ENCODE peak calls at places on chromosome 19, in eight cellular contexts. One of them, this sample, is unnamed.

GRCh38 chr19:58338825-58339558 is 12.2 kb downstream of the ZSCAN22 start:
- DNase-seq in left lung: no peak
- DNase-seq in AG04450: no peak
- DNase-seq in stimulated activated CD4-positive, alpha-beta T cell treated with anti-CD3 and anti-CD28 coated beads, Interleukin-1b, Interleukin-23, amount 100 ng/mL, for 4 hours: no peak
- DNase-seq in HEK293T: peak
- DNase-seq in naive thymus-derived CD8-positive, alpha-beta T cell: no peak
- DNase-seq in CD8-positive, alpha-beta memory T cell: no peak
- DNase-seq in stimulated activated CD8-positive, alpha-beta memory T cell treated with anti-CD3 and anti-CD28 coated beads, Interleukin-2, amount 100 ng/mL, for 1 hour: no peak
- DNase-seq in this sample: no peak

GRCh38 chr19:51364200-51365106 is 1.7 kb downstream of the ETFB start:
- DNase-seq in left lung: no peak
- DNase-seq in AG04450: no peak
- DNase-seq in stimulated activated CD4-positive, alpha-beta T cell treated with anti-CD3 and anti-CD28 coated beads, Interleukin-1b, Interleukin-23, amount 100 ng/mL, for 4 hours: no peak
- DNase-seq in HEK293T: no peak
- DNase-seq in naive thymus-derived CD8-positive, alpha-beta T cell: no peak
- DNase-seq in CD8-positive, alpha-beta memory T cell: no peak
- DNase-seq in stimulated activated CD8-positive, alpha-beta memory T cell treated with anti-CD3 and anti-CD28 coated beads, Interleukin-2, amount 100 ng/mL, for 1 hour: no peak
- DNase-seq in this sample: no peak

GRCh38 chr19:53871448-53871847 is 3.8 kb downstream of the MYADM start:
- DNase-seq in left lung: no peak
- DNase-seq in AG04450: no peak
- DNase-seq in stimulated activated CD4-positive, alpha-beta T cell treated with anti-CD3 and anti-CD28 coated beads, Interleukin-1b, Interleukin-23, amount 100 ng/mL, for 4 hours: no peak
- DNase-seq in HEK293T: no peak
- DNase-seq in naive thymus-derived CD8-positive, alpha-beta T cell: peak
- DNase-seq in CD8-positive, alpha-beta memory T cell: no peak
- DNase-seq in stimulated activated CD8-positive, alpha-beta memory T cell treated with anti-CD3 and anti-CD28 coated beads, Interleukin-2, amount 100 ng/mL, for 1 hour: no peak
- DNase-seq in this sample: no peak

GRCh38 chr19:9323557-9323918 is 441 bp upstream of the ZNF559 start:
- DNase-seq in left lung: peak
- DNase-seq in AG04450: peak
- DNase-seq in stimulated activated CD4-positive, alpha-beta T cell treated with anti-CD3 and anti-CD28 coated beads, Interleukin-1b, Interleukin-23, amount 100 ng/mL, for 4 hours: no peak
- DNase-seq in HEK293T: peak
- DNase-seq in naive thymus-derived CD8-positive, alpha-beta T cell: no peak
- DNase-seq in CD8-positive, alpha-beta memory T cell: peak
- DNase-seq in stimulated activated CD8-positive, alpha-beta memory T cell treated with anti-CD3 and anti-CD28 coated beads, Interleukin-2, amount 100 ng/mL, for 1 hour: no peak
- DNase-seq in this sample: peak

GRCh38 chr19:39805120-39805519 is 26.5 kb downstream of the LEUTX start:
- DNase-seq in left lung: no peak
- DNase-seq in AG04450: no peak
- DNase-seq in stimulated activated CD4-positive, alpha-beta T cell treated with anti-CD3 and anti-CD28 coated beads, Interleukin-1b, Interleukin-23, amount 100 ng/mL, for 4 hours: no peak
- DNase-seq in HEK293T: no peak
- DNase-seq in naive thymus-derived CD8-positive, alpha-beta T cell: no peak
- DNase-seq in CD8-positive, alpha-beta memory T cell: no peak
- DNase-seq in stimulated activated CD8-positive, alpha-beta memory T cell treated with anti-CD3 and anti-CD28 coated beads, Interleukin-2, amount 100 ng/mL, for 1 hour: no peak
- DNase-seq in this sample: no peak

GRCh38 chr19:367963-368623 is 23.5 kb upstream of the MIER2 start:
- DNase-seq in left lung: no peak
- DNase-seq in AG04450: no peak
- DNase-seq in stimulated activated CD4-positive, alpha-beta T cell treated with anti-CD3 and anti-CD28 coated beads, Interleukin-1b, Interleukin-23, amount 100 ng/mL, for 4 hours: no peak
- DNase-seq in HEK293T: no peak
- DNase-seq in naive thymus-derived CD8-positive, alpha-beta T cell: no peak
- DNase-seq in CD8-positive, alpha-beta memory T cell: no peak
- DNase-seq in stimulated activated CD8-positive, alpha-beta memory T cell treated with anti-CD3 and anti-CD28 coated beads, Interleukin-2, amount 100 ng/mL, for 1 hour: no peak
- DNase-seq in this sample: no peak

GRCh38 chr19:19820774-19821315 is 705 bp downstream of the ZNF506 start:
- DNase-seq in left lung: no peak
- DNase-seq in AG04450: no peak
- DNase-seq in stimulated activated CD4-positive, alpha-beta T cell treated with anti-CD3 and anti-CD28 coated beads, Interleukin-1b, Interleukin-23, amount 100 ng/mL, for 4 hours: no peak
- DNase-seq in HEK293T: no peak
- DNase-seq in naive thymus-derived CD8-positive, alpha-beta T cell: no peak
- DNase-seq in CD8-positive, alpha-beta memory T cell: peak
- DNase-seq in stimulated activated CD8-positive, alpha-beta memory T cell treated with anti-CD3 and anti-CD28 coated beads, Interleukin-2, amount 100 ng/mL, for 1 hour: no peak
- DNase-seq in this sample: no peak

GRCh38 chr19:7554990-7555864 is 19.7 kb downstream of the PNPLA6 start:
- DNase-seq in left lung: no peak
- DNase-seq in AG04450: no peak
- DNase-seq in stimulated activated CD4-positive, alpha-beta T cell treated with anti-CD3 and anti-CD28 coated beads, Interleukin-1b, Interleukin-23, amount 100 ng/mL, for 4 hours: no peak
- DNase-seq in HEK293T: peak
- DNase-seq in naive thymus-derived CD8-positive, alpha-beta T cell: no peak
- DNase-seq in CD8-positive, alpha-beta memory T cell: no peak
- DNase-seq in stimulated activated CD8-positive, alpha-beta memory T cell treated with anti-CD3 and anti-CD28 coated beads, Interleukin-2, amount 100 ng/mL, for 1 hour: no peak
- DNase-seq in this sample: no peak

GRCh38 chr19:32165176-32165575 is 180.2 kb upstream of the ZNF507 start:
- DNase-seq in left lung: no peak
- DNase-seq in AG04450: no peak
- DNase-seq in stimulated activated CD4-positive, alpha-beta T cell treated with anti-CD3 and anti-CD28 coated beads, Interleukin-1b, Interleukin-23, amount 100 ng/mL, for 4 hours: no peak
- DNase-seq in HEK293T: no peak
- DNase-seq in naive thymus-derived CD8-positive, alpha-beta T cell: no peak
- DNase-seq in CD8-positive, alpha-beta memory T cell: no peak
- DNase-seq in stimulated activated CD8-positive, alpha-beta memory T cell treated with anti-CD3 and anti-CD28 coated beads, Interleukin-2, amount 100 ng/mL, for 1 hour: no peak
- DNase-seq in this sample: no peak

GRCh38 chr19:2495651-2496316 is 19.9 kb downstream of the GADD45B start:
- DNase-seq in left lung: peak
- DNase-seq in AG04450: no peak
- DNase-seq in stimulated activated CD4-positive, alpha-beta T cell treated with anti-CD3 and anti-CD28 coated beads, Interleukin-1b, Interleukin-23, amount 100 ng/mL, for 4 hours: no peak
- DNase-seq in HEK293T: no peak
- DNase-seq in naive thymus-derived CD8-positive, alpha-beta T cell: no peak
- DNase-seq in CD8-positive, alpha-beta memory T cell: no peak
- DNase-seq in stimulated activated CD8-positive, alpha-beta memory T cell treated with anti-CD3 and anti-CD28 coated beads, Interleukin-2, amount 100 ng/mL, for 1 hour: no peak
- DNase-seq in this sample: peak

GRCh38 chr19:52492201-52492960 is 35.1 kb upstream of the ZNF808 start:
- DNase-seq in left lung: no peak
- DNase-seq in AG04450: no peak
- DNase-seq in stimulated activated CD4-positive, alpha-beta T cell treated with anti-CD3 and anti-CD28 coated beads, Interleukin-1b, Interleukin-23, amount 100 ng/mL, for 4 hours: no peak
- DNase-seq in HEK293T: no peak
- DNase-seq in naive thymus-derived CD8-positive, alpha-beta T cell: no peak
- DNase-seq in CD8-positive, alpha-beta memory T cell: peak
- DNase-seq in stimulated activated CD8-positive, alpha-beta memory T cell treated with anti-CD3 and anti-CD28 coated beads, Interleukin-2, amount 100 ng/mL, for 1 hour: no peak
- DNase-seq in this sample: peak

GRCh38 chr19:13149628-13150186 is 468 bp downstream of the STX10 start:
- DNase-seq in left lung: peak
- DNase-seq in AG04450: no peak
- DNase-seq in stimulated activated CD4-positive, alpha-beta T cell treated with anti-CD3 and anti-CD28 coated beads, Interleukin-1b, Interleukin-23, amount 100 ng/mL, for 4 hours: no peak
- DNase-seq in HEK293T: no peak
- DNase-seq in naive thymus-derived CD8-positive, alpha-beta T cell: no peak
- DNase-seq in CD8-positive, alpha-beta memory T cell: no peak
- DNase-seq in stimulated activated CD8-positive, alpha-beta memory T cell treated with anti-CD3 and anti-CD28 coated beads, Interleukin-2, amount 100 ng/mL, for 1 hour: no peak
- DNase-seq in this sample: peak

This sample was measured in aorta.